ENCODE peak calls at places on chromosomes 16 and 17, in five cellular contexts. One of them, this sample, is unnamed. For H3K4me1, the result is how much of the 10 kb centered on the place peaks cover.

GRCh38 chr17:56431736-56432135 is 161.8 kb upstream of the NOG start:
- DNase-seq in H1: no peak
- DNase-seq in psoas muscle: no peak
- DNase-seq in sigmoid colon: no peak
- DNase-seq in IMR-90: peak
- DNase-seq in this sample: no peak

GRCh38 chr17:34314279-34314678 is 5.0 kb upstream of the CCL8 start:
- DNase-seq in H1: no peak
- DNase-seq in IMR-90: peak
- DNase-seq in psoas muscle: no peak
- DNase-seq in sigmoid colon: peak
- DNase-seq in this sample: no peak

GRCh38 chr17:33725675-33726271 is 432.7 kb upstream of the ASIC2 start:
- DNase-seq in sigmoid colon: no peak
- DNase-seq in H1: peak
- DNase-seq in IMR-90: peak
- DNase-seq in psoas muscle: no peak
- DNase-seq in this sample: peak

GRCh38 chr16:58109881-58110280 is 19.3 kb downstream of the CFAP20 start:
- DNase-seq in IMR-90: no peak
- DNase-seq in H1: no peak
- DNase-seq in psoas muscle: no peak
- DNase-seq in sigmoid colon: no peak
- DNase-seq in this sample: no peak

GRCh38 chr16:58264961-58265479 is 29.8 kb downstream of the PRSS54 start:
- DNase-seq in H1: no peak
- DNase-seq in psoas muscle: no peak
- DNase-seq in IMR-90: peak
- DNase-seq in sigmoid colon: no peak
- DNase-seq in this sample: no peak

GRCh38 chr17:42944211-42944610 is 20.0 kb downstream of the AARSD1 start:
- DNase-seq in IMR-90: peak
- DNase-seq in H1: no peak
- DNase-seq in sigmoid colon: no peak
- DNase-seq in psoas muscle: no peak
- DNase-seq in this sample: no peak

GRCh38 chr16:31181102-31181830 is 1.3 kb downstream of the FUS start:
- DNase-seq in sigmoid colon: peak
- DNase-seq in H1: no peak
- DNase-seq in IMR-90: peak
- DNase-seq in psoas muscle: peak
- DNase-seq in this sample: no peak

GRCh38 chr16:1680361-1680760 is 2.3 kb downstream of the JPT2 start:
- DNase-seq in H1: no peak
- DNase-seq in IMR-90: no peak
- DNase-seq in psoas muscle: no peak
- DNase-seq in sigmoid colon: no peak
- DNase-seq in this sample: no peak

GRCh38 chr17:75602644-75603043 is 15.0 kb downstream of the MYO15B start:
- DNase-seq in psoas muscle: no peak
- DNase-seq in H1: no peak
- DNase-seq in IMR-90: no peak
- DNase-seq in sigmoid colon: peak
- DNase-seq in this sample: no peak

GRCh38 chr17:55269894-55270293 is 5.1 kb downstream of the HLF start:
- DNase-seq in IMR-90: no peak
- DNase-seq in H1: no peak
- DNase-seq in psoas muscle: no peak
- DNase-seq in sigmoid colon: no peak
- DNase-seq in this sample: no peak

GRCh38 chr17:30476726-30477082 is 504 bp upstream of the GOSR1 start:
- DNase-seq in IMR-90: peak
- DNase-seq in H1: peak
- DNase-seq in psoas muscle: no peak
- DNase-seq in sigmoid colon: no peak
- DNase-seq in this sample: no peak

GRCh38 chr17:68396226-68396780 is 61.0 kb downstream of the WIPI1 start:
- DNase-seq in IMR-90: no peak
- DNase-seq in sigmoid colon: peak
- DNase-seq in psoas muscle: no peak
- DNase-seq in H1: peak
- DNase-seq in this sample: no peak

GRCh38 chr17:36183001-36183810 is 6.8 kb upstream of the TBC1D3B start:
- DNase-seq in psoas muscle: peak
- DNase-seq in H1: peak
- DNase-seq in IMR-90: peak
- DNase-seq in sigmoid colon: peak
- DNase-seq in this sample: no peak

GRCh38 chr17:50125420-50125997 is 4.5 kb downstream of the SAMD14 start:
- DNase-seq in sigmoid colon: no peak
- DNase-seq in psoas muscle: no peak
- DNase-seq in H1: no peak
- DNase-seq in IMR-90: no peak
- DNase-seq in this sample: no peak
- H3K4me1 ChIP-seq in sigmoid colon: under half
- H3K4me1 ChIP-seq in psoas muscle: under half
- H3K4me1 ChIP-seq in H1: under half
- H3K4me1 ChIP-seq in IMR-90: under half
- H3K4me1 ChIP-seq in this sample: under half

DNA sequence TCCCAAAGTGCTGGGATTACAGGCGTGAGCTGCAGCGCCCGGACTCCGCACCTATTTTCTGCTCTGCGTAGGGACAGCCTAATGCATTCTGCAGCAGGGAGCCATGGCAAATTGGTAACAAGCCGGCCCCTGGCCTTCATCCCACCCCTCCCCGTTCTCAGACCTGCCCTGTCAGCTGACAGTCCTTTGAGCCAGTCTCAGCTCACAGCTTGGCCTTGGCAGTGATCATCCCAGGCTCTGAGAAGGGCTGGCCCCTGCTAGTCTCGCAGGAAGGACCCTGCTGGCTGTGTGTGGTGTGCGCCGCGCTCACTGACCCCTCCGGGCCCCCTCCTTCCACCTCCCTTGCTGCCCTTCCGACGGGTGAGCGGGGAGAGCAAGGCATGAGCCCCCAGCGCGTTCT is 10.3 kb upstream of the NPTX1 start:
- DNase-seq in psoas muscle: peak
- DNase-seq in sigmoid colon: no peak
- DNase-seq in H1: no peak
- DNase-seq in IMR-90: no peak
- DNase-seq in this sample: no peak
- H3K4me3 ChIP-seq in psoas muscle: no peak
- H3K4me3 ChIP-seq in sigmoid colon: no peak
- H3K4me3 ChIP-seq in H1: no peak
- H3K4me3 ChIP-seq in IMR-90: no peak
- H3K4me3 ChIP-seq in this sample: no peak

DNA sequence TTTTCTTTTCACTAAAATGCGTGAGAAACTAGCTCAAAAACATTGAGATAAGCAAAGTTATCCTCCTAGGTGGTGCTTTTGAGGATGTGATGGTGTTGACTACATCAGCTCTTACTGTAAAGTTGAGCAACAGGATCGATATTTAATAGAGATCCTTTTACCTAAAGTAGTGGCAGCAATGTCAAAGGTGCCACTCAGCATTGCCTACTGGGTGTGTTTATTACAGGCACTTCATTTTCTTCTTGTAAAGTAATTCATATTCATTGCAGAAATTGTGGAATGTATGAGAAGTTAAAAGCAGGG is 1.4 kb downstream of the PSMD3 start:
- DNase-seq in IMR-90: no peak
- DNase-seq in H1: no peak
- DNase-seq in sigmoid colon: no peak
- DNase-seq in psoas muscle: no peak
- DNase-seq in this sample: no peak
- H3K27ac ChIP-seq in IMR-90: no peak
- H3K27ac ChIP-seq in H1: no peak
- H3K27ac ChIP-seq in sigmoid colon: peak
- H3K27ac ChIP-seq in psoas muscle: peak
- H3K27ac ChIP-seq in this sample: no peak

DNA sequence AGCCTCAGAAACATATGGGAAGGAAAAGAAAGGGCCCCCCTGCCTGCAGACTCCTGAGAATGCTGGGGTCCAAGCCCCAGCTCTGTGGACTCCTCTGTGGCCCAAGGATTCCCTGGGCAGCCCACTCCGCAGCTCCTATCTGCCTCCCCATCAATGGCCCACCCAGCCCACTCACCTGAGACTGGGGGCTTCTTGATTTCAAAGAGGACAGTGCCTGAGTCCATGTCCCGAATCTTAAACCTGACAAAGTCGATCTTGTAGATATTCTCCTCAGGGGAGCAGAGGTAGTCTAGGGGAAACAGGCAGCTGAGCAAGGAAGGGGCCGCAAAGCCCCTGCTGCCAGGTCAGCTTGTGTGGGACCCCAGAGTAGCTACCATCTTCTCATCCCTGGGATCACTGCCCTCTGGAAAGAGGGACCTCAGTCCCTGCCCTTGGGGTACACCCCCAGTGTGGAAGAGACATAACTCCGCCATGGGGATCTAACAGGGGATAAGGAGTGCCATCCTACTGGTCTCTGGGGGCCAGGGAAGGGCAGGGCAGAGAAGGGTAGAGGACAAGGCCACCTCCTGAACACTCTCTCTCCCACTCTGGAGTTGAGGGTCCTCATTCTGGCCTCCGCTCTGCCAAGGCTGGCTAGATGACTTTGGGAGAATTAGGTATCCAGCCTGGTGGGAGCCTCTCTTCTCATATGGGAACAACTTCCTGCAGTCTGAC is 3.9 kb downstream of the UNC119 start:
- DNase-seq in H1: no peak
- DNase-seq in IMR-90: no peak
- DNase-seq in sigmoid colon: no peak
- DNase-seq in psoas muscle: no peak
- DNase-seq in this sample: no peak
- H3K4me1 ChIP-seq in H1: under half
- H3K4me1 ChIP-seq in IMR-90: under half
- H3K4me1 ChIP-seq in sigmoid colon: under half
- H3K4me1 ChIP-seq in psoas muscle: under half
- H3K4me1 ChIP-seq in this sample: under half

GRCh38 chr17:48613862-48614694 is 1.0 kb downstream of the HOXB8 start:
- DNase-seq in H1: no peak
- DNase-seq in sigmoid colon: no peak
- DNase-seq in psoas muscle: no peak
- DNase-seq in IMR-90: peak
- DNase-seq in this sample: no peak
- H3K4me3 ChIP-seq in H1: no peak
- H3K4me3 ChIP-seq in sigmoid colon: no peak
- H3K4me3 ChIP-seq in psoas muscle: peak
- H3K4me3 ChIP-seq in IMR-90: peak
- H3K4me3 ChIP-seq in this sample: no peak

GRCh38 chr17:65054602-65055001 is 1.9 kb downstream of the GNA13 start:
- DNase-seq in IMR-90: no peak
- DNase-seq in sigmoid colon: no peak
- DNase-seq in H1: no peak
- DNase-seq in psoas muscle: no peak
- DNase-seq in this sample: no peak

GRCh38 chr17:65053354-65053881 is 3.1 kb downstream of the GNA13 start:
- DNase-seq in IMR-90: no peak
- DNase-seq in sigmoid colon: no peak
- DNase-seq in H1: no peak
- DNase-seq in psoas muscle: no peak
- DNase-seq in this sample: no peak

GRCh38 chr17:65050438-65050837 is 6.1 kb downstream of the GNA13 start:
- DNase-seq in psoas muscle: no peak
- DNase-seq in IMR-90: no peak
- DNase-seq in sigmoid colon: no peak
- DNase-seq in H1: no peak
- DNase-seq in this sample: no peak

GRCh38 chr17:65052585-65052984 is 4.0 kb downstream of the GNA13 start:
- DNase-seq in sigmoid colon: no peak
- DNase-seq in H1: no peak
- DNase-seq in IMR-90: no peak
- DNase-seq in psoas muscle: no peak
- DNase-seq in this sample: no peak

DNA sequence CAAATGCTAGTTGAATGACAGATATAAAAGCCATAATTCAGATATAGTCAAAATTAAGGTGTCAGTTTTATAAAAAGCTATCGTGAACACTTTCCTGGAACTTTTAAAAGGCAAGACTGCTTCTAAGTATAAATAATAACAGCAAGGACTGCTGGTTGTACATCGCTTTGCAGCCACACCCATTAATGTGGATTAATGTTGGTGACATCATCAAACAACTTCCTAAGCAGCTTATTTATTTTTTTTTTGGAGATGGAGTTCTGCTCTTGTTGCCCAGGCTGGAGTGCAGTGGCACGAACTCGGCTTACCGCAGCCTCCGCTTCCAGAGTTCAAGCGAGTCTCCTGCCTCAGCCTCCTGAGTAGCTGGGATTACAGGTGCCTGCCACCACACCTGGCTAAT is 4.6 kb downstream of the GNA13 start:
- DNase-seq in IMR-90: no peak
- DNase-seq in sigmoid colon: no peak
- DNase-seq in psoas muscle: no peak
- DNase-seq in H1: no peak
- DNase-seq in this sample: no peak
- H3K27ac ChIP-seq in IMR-90: no peak
- H3K27ac ChIP-seq in sigmoid colon: peak
- H3K27ac ChIP-seq in psoas muscle: no peak
- H3K27ac ChIP-seq in H1: no peak
- H3K27ac ChIP-seq in this sample: no peak

GRCh38 chr16:10587622-10588021 is 7.2 kb upstream of the EMP2 start:
- DNase-seq in H1: no peak
- DNase-seq in IMR-90: no peak
- DNase-seq in sigmoid colon: no peak
- DNase-seq in psoas muscle: no peak
- DNase-seq in this sample: no peak
- H3K4me1 ChIP-seq in H1: under half
- H3K4me1 ChIP-seq in IMR-90: under half
- H3K4me1 ChIP-seq in sigmoid colon: under half
- H3K4me1 ChIP-seq in psoas muscle: under half
- H3K4me1 ChIP-seq in this sample: under half